ENCODE peak calls at places on chromosomes 2 and 18, in ten cellular contexts. F is GOT3; C is RWPE1; J is NCI-H1417; Z is AG09309; Y is neural progenitor cell; B is stimulated activated CD4-positive, alpha-beta T cell treated with anti-CD3 and anti-CD28 coated beads, Interleukin-4, amount 100 ng/mL, for 4 hours; O is iris pigment epithelial cell; X is Peyer's patch; V is SK-N-DZ. S is an unnamed sample.

GRCh38 chr18:54647176-54647575 is 56.1 kb downstream of the DYNAP start:
- DNase-seq in B (no peak), V (no peak), F (no peak), O (peak; percentile 17), Z (no peak), X (no peak), C (peak; percentile 18), J (peak; percentile 3), Y (peak; percentile 53), S (peak; percentile 14)

GRCh38 chr18:10526211-10526949 is 553 bp downstream of the NAPG start:
- DNase-seq in B (peak; percentile 42), O (peak; percentile 38), V (peak; percentile 60), F (no peak), C (peak; percentile 60), X (peak; percentile 77), Y (peak; percentile 77), J (no peak), Z (no peak), S (peak; percentile 59)

GRCh38 chr2:84880645-84881521 is at the start of gene TRABD2A:
- DNase-seq in Z (no peak), B (peak; percentile 49), X (peak; percentile 67), F (no peak), V (no peak), O (peak; percentile 62), J (no peak), Y (peak; percentile 67), C (no peak), S (peak; percentile 19)

GRCh38 chr2:241081643-241082337 is 20.3 kb downstream of the MTERF4 start:
- DNase-seq in F (no peak), O (no peak), C (no peak), Z (no peak), B (no peak), J (no peak), V (no peak), X (peak; percentile 46), Y (no peak), S (no peak)

GRCh38 chr2:226791056-226791486 is 8.5 kb downstream of the IRS1 start:
- DNase-seq in F (no peak), V (peak; percentile 52), J (no peak), Z (no peak), C (peak; percentile 28), Y (peak; percentile 69), X (no peak), O (peak; percentile 80), B (peak; percentile 45), S (peak; percentile 60)

GRCh38 chr2:15316370-15316814 is 244.7 kb downstream of the NBAS start:
- DNase-seq in Y (peak; percentile 19), F (no peak), X (no peak), B (no peak), Z (no peak), V (no peak), J (no peak), O (no peak), C (no peak), S (no peak)

GRCh38 chr2:163686289-163686688 is 49.5 kb downstream of the FIGN start:
- DNase-seq in J (peak; percentile 54), C (no peak), X (no peak), F (no peak), Z (no peak), V (no peak), Y (no peak), O (no peak), B (no peak), S (no peak)

GRCh38 chr2:172226244-172227061 is 123.8 kb upstream of the DLX2 start:
- DNase-seq in Z (no peak), B (peak; percentile 10), X (peak; percentile 80), F (no peak), O (no peak), C (peak; percentile 60), V (no peak), Y (no peak), J (no peak), S (no peak)

GRCh38 chr2:38750011-38750792 is 959 bp downstream of the SRSF7 start:
- DNase-seq in V (no peak), O (peak; percentile 49), F (no peak), Y (peak; percentile 63), J (peak; percentile 63), Z (no peak), B (peak; percentile 54), C (peak; percentile 58), X (peak; percentile 77), S (peak; percentile 53)